ENCODE peak calls at places on chromosomes 4 and X, in six cellular contexts. I is breast epithelium, H is pancreas, A is type B pancreatic cell, N is esophagus squamous epithelium, V is GM20000. X is an unnamed sample.

GRCh38 chr4:37454263-37454800 is 209.8 kb downstream of the NWD2 start:
- DNase-seq in N (no peak), I (no peak), V (peak; percentile 17), H (no peak), A (no peak), X (peak; percentile 12)

GRCh38 chr4:42819863-42820514 is 72.5 kb upstream of the GRXCR1 start:
- DNase-seq in N (no peak), V (no peak), A (no peak), I (no peak), H (no peak), X (no peak)

GRCh38 chr4:57023104-57023503 is 44.4 kb downstream of the POLR2B start:
- DNase-seq in I (no peak), N (no peak), V (no peak), A (no peak), H (no peak), X (no peak)

GRCh38 chr4:25810016-25810415 is 52.8 kb downstream of the SEL1L3 start:
- DNase-seq in I (no peak), V (no peak), N (no peak), H (no peak), A (no peak), X (no peak)

GRCh38 chr4:145839151-145839550 is 99.5 kb downstream of the ZNF827 start:
- DNase-seq in A (no peak), I (peak; percentile 55), H (no peak), N (no peak), V (no peak), X (no peak)

GRCh38 chr4:37770016-37770415 is 56.5 kb upstream of the PGM2 start:
- DNase-seq in A (no peak), H (no peak), I (no peak), V (no peak), N (no peak), X (no peak)

GRCh38 chr4:139279723-139280620 is at the start of gene MGARP:
- DNase-seq in A (no peak), V (no peak), H (peak; percentile 66), N (no peak), I (no peak), X (peak; percentile 25)

GRCh38 chr4:172129593-172129992 is 316.4 kb downstream of the GALNTL6 start:
- DNase-seq in N (no peak), I (no peak), A (no peak), V (no peak), H (no peak), X (no peak)

GRCh38 chr4:166198516-166198915 is 325.5 kb downstream of the TLL1 start:
- DNase-seq in N (no peak), V (no peak), I (no peak), H (no peak), A (no peak), X (no peak)

GRCh38 chr4:7132730-7133582 is 59.4 kb upstream of the SORCS2 start:
- DNase-seq in V (no peak), H (no peak), N (no peak), A (no peak), I (no peak), X (no peak)

GRCh38 chr4:168076989-168077725 is 15.2 kb upstream of the ANXA10 start:
- DNase-seq in I (no peak), V (peak; percentile 34), N (no peak), A (peak; percentile 73), H (peak; percentile 9), X (peak; percentile 25)

GRCh38 chr4:3710451-3711182 is 55.6 kb upstream of the ADRA2C start:
- DNase-seq in H (peak; percentile 32), I (no peak), N (no peak), A (no peak), V (no peak), X (no peak)

GRCh38 chr4:24913099-24913445 is 230 bp upstream of the CCDC149 start:
- DNase-seq in N (no peak), V (no peak), H (no peak), A (no peak), I (no peak), X (no peak)

GRCh38 chr4:56844817-56845580 is 23.5 kb upstream of the SPINK2 start:
- DNase-seq in V (no peak), N (no peak), A (no peak), I (no peak), H (no peak), X (no peak)

DNA sequence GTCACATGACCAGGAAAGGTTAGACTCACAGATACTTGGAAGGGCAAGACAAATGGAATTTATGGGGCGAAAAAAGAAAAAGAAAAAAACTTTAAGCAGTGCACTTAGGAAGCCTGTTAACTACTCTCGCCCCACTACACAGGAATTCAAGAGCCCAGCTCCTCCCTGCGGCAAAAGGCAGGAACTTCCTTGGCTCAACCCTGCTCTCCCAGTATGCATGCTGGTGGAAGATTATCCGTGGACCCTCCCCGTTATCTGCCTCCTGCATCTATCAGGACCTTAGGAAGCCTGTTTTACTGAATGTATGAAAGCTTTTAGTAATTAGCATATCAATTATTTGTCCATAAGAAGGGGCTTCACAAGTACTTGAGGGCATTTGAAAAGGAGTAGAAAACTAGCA is 40.1 kb upstream of the RPA4 start:
- DNase-seq in I (no peak), H (no peak), N (no peak), V (no peak), A (no peak), X (no peak)
- TF ChIP-seq CTCF in I (no peak), H (no peak), N (no peak), V (no peak), A (peak; percentile 43), X (no peak)

DNA sequence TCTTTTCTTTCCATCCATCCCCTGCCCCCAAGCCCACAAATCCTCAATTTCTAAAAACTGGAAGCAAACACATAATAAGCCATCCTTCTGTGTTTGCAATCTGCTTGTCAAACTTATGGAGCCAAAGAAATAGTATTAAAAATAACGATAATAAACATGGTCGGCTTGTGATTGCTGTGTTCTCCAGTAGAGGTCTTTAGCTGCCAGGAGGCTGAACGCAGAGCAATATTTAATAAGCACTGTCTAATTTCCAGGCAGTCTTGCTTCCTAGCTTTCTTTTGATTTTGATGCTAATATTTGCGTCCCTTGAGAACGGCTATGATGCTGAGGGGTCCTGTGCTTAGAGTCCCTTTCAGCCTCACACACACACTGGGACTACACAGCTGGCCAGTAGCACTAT is 3.2 kb upstream of the HELT start:
- DNase-seq in N (no peak), V (no peak), I (no peak), A (no peak), H (no peak), X (no peak)
- TF ChIP-seq CTCF in N (no peak), V (no peak), I (no peak), A (no peak), H (no peak), X (no peak)

GRCh38 chrX:47158131-47158530 is 13.1 kb downstream of the RBM10 start:
- DNase-seq in N (no peak), V (no peak), I (no peak), H (no peak), A (no peak), X (no peak)
- TF ChIP-seq CTCF in N (no peak), V (no peak), I (no peak), H (no peak), A (no peak), X (no peak)

DNA sequence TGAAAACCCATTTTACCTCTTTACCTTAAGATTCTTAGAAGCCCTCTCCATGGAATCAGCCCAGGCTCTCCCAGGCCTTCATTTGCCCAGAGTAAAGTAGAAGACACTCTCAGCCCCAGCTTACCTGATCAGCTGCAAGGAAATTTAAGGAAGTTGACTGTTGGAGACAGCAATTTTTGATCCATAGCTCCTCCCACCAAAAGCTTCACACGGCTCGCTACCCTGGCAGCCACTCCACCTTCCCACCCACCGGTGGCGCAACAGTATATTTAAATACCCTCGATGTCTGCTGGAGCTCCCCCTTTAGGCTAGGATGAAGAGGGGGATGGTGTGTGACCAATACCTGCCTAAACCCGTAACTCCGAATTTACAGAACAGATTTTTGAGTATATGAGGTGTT is 75.4 kb downstream of the MBNL3 start:
- DNase-seq in I (no peak), N (no peak), V (no peak), A (no peak), H (no peak), X (no peak)
- TF ChIP-seq CTCF in I (no peak), N (no peak), V (no peak), A (no peak), H (no peak), X (no peak)

DNA sequence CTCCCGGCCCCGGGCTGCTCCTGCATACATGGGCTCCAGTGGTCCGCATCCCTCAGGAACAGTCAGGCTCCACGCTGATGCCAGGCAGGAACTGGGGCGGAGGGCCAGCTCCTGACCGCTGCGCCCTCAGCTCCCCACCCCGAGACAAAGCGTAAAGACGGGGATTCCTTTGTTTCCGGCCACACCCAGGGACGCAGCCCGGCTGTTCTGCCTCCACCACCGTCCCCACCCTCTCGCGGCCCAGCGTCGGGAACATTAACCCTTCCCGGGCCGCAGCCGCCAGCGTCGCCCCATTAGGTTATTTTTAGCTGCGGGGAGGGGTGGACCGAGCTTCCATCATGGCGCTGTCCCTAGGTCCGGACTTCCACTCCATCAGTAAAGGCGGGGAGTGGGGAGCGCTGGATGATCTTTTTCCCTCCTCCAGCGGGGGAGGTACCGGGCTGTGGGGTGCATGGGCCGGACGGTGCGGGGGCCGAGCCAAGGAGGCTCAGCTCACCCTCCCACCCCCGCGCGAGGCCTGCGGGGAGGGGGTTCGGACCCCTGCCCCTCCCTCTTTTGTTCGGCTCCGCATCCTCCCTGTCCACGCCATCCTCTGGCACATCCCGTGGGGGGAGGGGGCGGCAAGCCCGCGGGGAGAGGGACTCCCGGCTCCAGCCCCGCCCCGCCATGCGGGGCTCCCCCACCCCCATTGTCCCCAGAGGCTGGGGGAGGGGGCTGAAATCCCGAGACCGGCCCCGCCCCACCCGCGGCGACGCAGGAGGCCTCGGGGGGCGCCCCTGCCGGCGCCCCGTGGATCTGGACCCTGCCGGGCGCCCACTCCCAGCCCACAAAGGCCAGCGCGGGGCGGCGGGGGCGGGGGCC is 5.3 kb downstream of the CRMP1 start:
- DNase-seq in H (peak; percentile 67), V (peak; percentile 27), N (no peak), I (no peak), A (no peak), X (no peak)
- TF ChIP-seq CTCF in H (no peak), V (no peak), N (no peak), I (no peak), A (no peak), X (no peak)

DNA sequence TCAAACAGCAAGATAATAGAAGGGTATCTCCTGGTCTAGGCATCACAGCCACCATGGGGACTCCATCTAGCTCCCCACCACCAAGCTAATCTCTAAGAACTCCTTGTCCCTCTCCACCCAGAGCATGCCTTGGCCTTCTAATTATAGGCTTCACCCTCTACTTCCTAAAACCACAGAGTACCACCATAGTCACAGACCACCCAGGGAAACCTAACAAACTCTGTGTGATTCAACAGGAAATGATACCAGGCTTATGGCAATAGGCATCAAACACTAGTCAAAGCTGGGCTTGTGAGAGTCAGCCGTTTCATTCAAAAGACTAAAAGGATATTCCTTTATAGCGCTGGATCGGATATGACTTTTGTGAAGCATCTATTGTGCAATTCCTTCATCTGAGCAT is 91.5 kb upstream of the NALF2 start:
- DNase-seq in A (no peak), V (no peak), H (no peak), I (no peak), N (no peak), X (no peak)
- TF ChIP-seq CTCF in A (no peak), V (no peak), H (no peak), I (no peak), N (no peak), X (no peak)

GRCh38 chrX:120334137-120334536 is 22.9 kb upstream of the TMEM255A start:
- DNase-seq in A (no peak), N (no peak), V (no peak), I (no peak), H (no peak), X (no peak)
- TF ChIP-seq CTCF in A (no peak), N (no peak), V (no peak), I (no peak), H (no peak), X (no peak)

GRCh38 chr4:182124359-182124758 is 118.8 kb upstream of the TENM3 start:
- DNase-seq in I (no peak), A (no peak), V (no peak), N (no peak), H (no peak), X (no peak)
- TF ChIP-seq CTCF in I (no peak), A (no peak), V (no peak), N (no peak), H (no peak), X (no peak)

X was measured in GM13977.